ENCODE peak calls at places on chromosomes 16 and 17, in nine cellular contexts. M, H, P, I, X, K, F, A and Z are unnamed samples.

GRCh38 chr17:50127661-50128361 is 2.1 kb downstream of the SAMD14 start:
- DNase-seq in K (no peak), P (peak; percentile 71), A (no peak), H (no peak), M (no peak), X (no peak), I (no peak), F (no peak), Z (no peak)

GRCh38 chr17:76417499-76418143 is 33.2 kb downstream of the SPHK1 start:
- DNase-seq in A (no peak), M (no peak), F (no peak), X (no peak), I (no peak), P (peak; percentile 28), K (no peak), H (peak; percentile 28), Z (no peak)

GRCh38 chr17:79622201-79622601 is 11.3 kb upstream of the RBFOX3 start:
- DNase-seq in X (no peak), M (peak; percentile 21), K (no peak), H (no peak), P (no peak), I (peak; percentile 60), A (no peak), F (no peak), Z (no peak)

GRCh38 chr17:8189041-8189710 is 804 bp downstream of the BORCS6 start:
- DNase-seq in P (no peak), X (no peak), M (no peak), F (no peak), I (peak; percentile 92), H (no peak), K (peak; percentile 41), A (no peak), Z (no peak)

GRCh38 chr16:88375236-88376052 is 7.3 kb upstream of the ZNF469 start:
- DNase-seq in I (no peak), X (no peak), A (no peak), K (no peak), M (peak; percentile 22), H (no peak), P (no peak), F (no peak), Z (no peak)

GRCh38 chr16:89484923-89485679 is 5.3 kb downstream of the ANKRD11 start:
- DNase-seq in P (no peak), I (no peak), X (no peak), A (no peak), F (no peak), K (no peak), M (peak; percentile 53), H (no peak), Z (no peak)

GRCh38 chr17:30379303-30380105 is 777 bp downstream of the CPD start:
- DNase-seq in A (peak; percentile 27), M (peak; percentile 57), X (peak; percentile 37), P (no peak), I (peak; percentile 87), F (no peak), H (no peak), K (peak; percentile 35), Z (peak; percentile 24)

GRCh38 chr17:77325537-77325825 is 184.7 kb downstream of the SEC14L1 start:
- DNase-seq in F (no peak), K (no peak), A (no peak), H (no peak), X (no peak), P (no peak), M (no peak), I (no peak), Z (no peak)

GRCh38 chr16:23909792-23910418 is 74.1 kb downstream of the PRKCB start:
- DNase-seq in X (no peak), A (no peak), K (no peak), H (no peak), P (no peak), F (no peak), I (no peak), M (no peak), Z (no peak)

GRCh38 chr17:49861150-49861884 is 13.4 kb upstream of the TAC4 start:
- DNase-seq in M (no peak), K (no peak), I (no peak), F (peak; percentile 38), P (peak; percentile 50), X (peak; percentile 86), H (peak; percentile 45), A (no peak), Z (peak; percentile 48)